ENCODE peak calls at places on chromosomes 6 and 20, in four cellular contexts. M, Z, K and H are unnamed samples.

GRCh38 chr6:33592595-33593413 is 12.7 kb upstream of the BAK1 start:
- DNase-seq in Z (peak), K (no peak), M (no peak), H (peak)

GRCh38 chr20:31922588-31922987 is 29.3 kb downstream of the PDRG1 start:
- DNase-seq in K (no peak), Z (no peak), M (no peak), H (no peak)

GRCh38 chr6:121657972-121658371 is 222.5 kb downstream of the GJA1 start:
- DNase-seq in K (no peak), M (no peak), Z (no peak), H (no peak)

GRCh38 chr6:169691260-169691659 is 10.6 kb downstream of the WDR27 start:
- DNase-seq in Z (no peak), M (no peak), K (no peak), H (no peak)

GRCh38 chr20:10316582-10316981 is 98.0 kb downstream of the SNAP25 start:
- DNase-seq in M (peak), K (no peak), Z (no peak), H (no peak)

GRCh38 chr20:64245746-64246595 is 9.6 kb upstream of the PCMTD2 start:
- DNase-seq in M (no peak), Z (no peak), K (no peak), H (peak)

GRCh38 chr6:26057899-26058298 is 29.3 kb upstream of the HFE start:
- DNase-seq in K (no peak), Z (no peak), M (no peak), H (no peak)

GRCh38 chr20:51492167-51493092 is 50.1 kb downstream of the NFATC2 start:
- DNase-seq in Z (no peak), M (no peak), K (peak), H (peak)

GRCh38 chr6:111922454-111923297 is 49.4 kb upstream of the FYN start:
- DNase-seq in M (no peak), K (no peak), Z (no peak), H (no peak)

GRCh38 chr20:50794846-50795634 is at the start of gene BCAS4:
- DNase-seq in Z (peak), K (peak), M (peak), H (peak)

GRCh38 chr6:37819802-37820712 is 530 bp downstream of the ZFAND3 start:
- DNase-seq in K (peak), M (peak), Z (no peak), H (peak)

GRCh38 chr6:37480951-37481597 is 18.6 kb downstream of the CCDC167 start:
- DNase-seq in M (no peak), K (no peak), Z (no peak), H (no peak)

GRCh38 chr20:12847862-12848261 is 160.9 kb upstream of the SPTLC3 start:
- DNase-seq in M (peak), Z (no peak), K (no peak), H (no peak)

GRCh38 chr20:41865938-41866337 is 247.8 kb upstream of the CHD6 start:
- DNase-seq in K (no peak), M (no peak), Z (no peak), H (no peak)

GRCh38 chr6:13554929-13555333 is 19.5 kb upstream of the SIRT5 start:
- DNase-seq in K (no peak), Z (peak), M (peak), H (no peak)

GRCh38 chr20:62900052-62900691 is 26.1 kb downstream of the DIDO1 start:
- DNase-seq in M (peak), K (peak), Z (peak), H (peak)

GRCh38 chr6:7418238-7418905 is 28.8 kb downstream of the RIOK1 start:
- DNase-seq in M (no peak), Z (no peak), K (no peak), H (no peak)

GRCh38 chr20:39775110-39775509 is 813.0 kb downstream of the DHX35 start:
- DNase-seq in M (peak), Z (no peak), K (no peak), H (no peak)

GRCh38 chr20:37687478-37687805 is 6.4 kb upstream of the CTNNBL1 start:
- DNase-seq in Z (no peak), K (no peak), M (no peak), H (no peak)

GRCh38 chr6:14965340-14966102 is 280.3 kb upstream of the JARID2 start:
- DNase-seq in M (no peak), K (no peak), Z (no peak), H (no peak)

GRCh38 chr20:18835850-18836249 is 22.3 kb downstream of the SCP2D1 start:
- DNase-seq in Z (no peak), K (no peak), M (no peak), H (no peak)

GRCh38 chr6:94478178-94479140 is 1059.1 kb upstream of the EPHA7 start:
- DNase-seq in Z (no peak), K (no peak), M (no peak), H (no peak)

GRCh38 chr20:1845701-1846100 is 49.5 kb upstream of the SIRPA start:
- DNase-seq in M (no peak), K (no peak), Z (no peak), H (no peak)

GRCh38 chr6:22421187-22421586 is 124.4 kb upstream of the PRL start:
- DNase-seq in M (peak), Z (no peak), K (no peak), H (no peak)

GRCh38 chr20:53926428-53927028 is 143.9 kb downstream of the BCAS1 start:
- DNase-seq in K (peak), M (peak), Z (no peak), H (peak)

GRCh38 chr20:23254034-23254433 is 96.6 kb upstream of the NXT1 start:
- DNase-seq in M (no peak), Z (peak), K (no peak), H (no peak)

GRCh38 chr6:102381203-102381602 is 987.7 kb downstream of the GRIK2 start:
- DNase-seq in K (no peak), M (peak), Z (no peak), H (no peak)

GRCh38 chr20:42277203-42277602 is 659.0 kb upstream of the CHD6 start:
- DNase-seq in Z (no peak), K (no peak), M (no peak), H (no peak)

GRCh38 chr6:121309768-121310473 is 24.4 kb downstream of the TBC1D32 start:
- DNase-seq in K (no peak), Z (no peak), M (peak), H (no peak)

GRCh38 chr6:106787327-106788196 is 158.2 kb downstream of the QRSL1 start:
- DNase-seq in Z (no peak), K (no peak), M (no peak), H (peak)

GRCh38 chr6:143160008-143160407 is 99.3 kb downstream of the AIG1 start:
- DNase-seq in K (no peak), Z (no peak), M (no peak), H (no peak)

GRCh38 chr6:12748411-12748810 is 31.8 kb downstream of the PHACTR1 start:
- DNase-seq in M (no peak), Z (no peak), K (no peak), H (no peak)

GRCh38 chr6:100426689-100427338 is 37.9 kb downstream of the SIM1 start:
- DNase-seq in K (no peak), Z (no peak), M (no peak), H (no peak)

GRCh38 chr20:45994761-45995160 is 13.9 kb upstream of the MMP9 start:
- DNase-seq in K (no peak), M (no peak), Z (no peak), H (no peak)

GRCh38 chr20:12737497-12737896 is 271.3 kb upstream of the SPTLC3 start:
- DNase-seq in Z (no peak), M (no peak), K (no peak), H (no peak)

GRCh38 chr6:431986-432385 is 40.4 kb downstream of the IRF4 start:
- DNase-seq in Z (no peak), K (no peak), M (peak), H (no peak)